ENCODE peak calls at places on chromosomes 6 and 20, in eight cellular contexts. One of them, this sample, is unnamed.
A peak's percentile ranks its signal among the peaks of the same experiment; 100 is the strongest.

GRCh38 chr6:160995271-160995670 is 3.7 kb downstream of the MAP3K4 start:
- DNase-seq in endodermal cell: no peak
- DNase-seq in cardiac fibroblast: no peak
- DNase-seq in psoas muscle: no peak
- DNase-seq in CD8-positive, alpha-beta T cell: no peak
- DNase-seq in sigmoid colon: no peak
- DNase-seq in neural crest cell: no peak
- DNase-seq in Peyer's patch: no peak
- DNase-seq in this sample: no peak

GRCh38 chr6:76441850-76442249 is 369.4 kb upstream of the IMPG1 start:
- DNase-seq in Peyer's patch: no peak
- DNase-seq in psoas muscle: no peak
- DNase-seq in neural crest cell: no peak
- DNase-seq in cardiac fibroblast: no peak
- DNase-seq in endodermal cell: peak; percentile 53
- DNase-seq in CD8-positive, alpha-beta T cell: no peak
- DNase-seq in sigmoid colon: no peak
- DNase-seq in this sample: no peak

GRCh38 chr20:48139262-48140041 is 354.2 kb upstream of the SULF2 start:
- DNase-seq in CD8-positive, alpha-beta T cell: no peak
- DNase-seq in cardiac fibroblast: peak; percentile 91
- DNase-seq in sigmoid colon: no peak
- DNase-seq in psoas muscle: no peak
- DNase-seq in Peyer's patch: no peak
- DNase-seq in neural crest cell: no peak
- DNase-seq in endodermal cell: no peak
- DNase-seq in this sample: peak; percentile 17

GRCh38 chr6:170117111-170117972 is 173.5 kb downstream of the DLL1 start:
- DNase-seq in sigmoid colon: peak; percentile 34
- DNase-seq in endodermal cell: peak; percentile 36
- DNase-seq in CD8-positive, alpha-beta T cell: no peak
- DNase-seq in Peyer's patch: peak; percentile 36
- DNase-seq in neural crest cell: no peak
- DNase-seq in cardiac fibroblast: no peak
- DNase-seq in psoas muscle: no peak
- DNase-seq in this sample: peak; percentile 40

GRCh38 chr20:11315506-11315905 is 602.2 kb upstream of the BTBD3 start:
- DNase-seq in neural crest cell: no peak
- DNase-seq in endodermal cell: no peak
- DNase-seq in CD8-positive, alpha-beta T cell: no peak
- DNase-seq in psoas muscle: no peak
- DNase-seq in cardiac fibroblast: no peak
- DNase-seq in sigmoid colon: no peak
- DNase-seq in Peyer's patch: no peak
- DNase-seq in this sample: no peak

GRCh38 chr6:112743343-112743742 is 396.2 kb downstream of the RFPL4B start:
- DNase-seq in CD8-positive, alpha-beta T cell: no peak
- DNase-seq in psoas muscle: no peak
- DNase-seq in sigmoid colon: no peak
- DNase-seq in endodermal cell: peak; percentile 49
- DNase-seq in neural crest cell: no peak
- DNase-seq in Peyer's patch: no peak
- DNase-seq in cardiac fibroblast: no peak
- DNase-seq in this sample: no peak

GRCh38 chr6:35967059-35967769 is 46.3 kb upstream of the SRPK1 start:
- DNase-seq in psoas muscle: no peak
- DNase-seq in neural crest cell: no peak
- DNase-seq in endodermal cell: no peak
- DNase-seq in CD8-positive, alpha-beta T cell: no peak
- DNase-seq in Peyer's patch: no peak
- DNase-seq in cardiac fibroblast: no peak
- DNase-seq in sigmoid colon: no peak
- DNase-seq in this sample: no peak

GRCh38 chr20:60477958-60478357 is 519.7 kb downstream of the CDH26 start:
- DNase-seq in neural crest cell: no peak
- DNase-seq in Peyer's patch: no peak
- DNase-seq in sigmoid colon: no peak
- DNase-seq in psoas muscle: no peak
- DNase-seq in endodermal cell: no peak
- DNase-seq in cardiac fibroblast: no peak
- DNase-seq in CD8-positive, alpha-beta T cell: no peak
- DNase-seq in this sample: no peak

GRCh38 chr6:106381871-106382270 is 21.4 kb downstream of the CRYBG1 start:
- DNase-seq in neural crest cell: no peak
- DNase-seq in cardiac fibroblast: no peak
- DNase-seq in CD8-positive, alpha-beta T cell: no peak
- DNase-seq in psoas muscle: no peak
- DNase-seq in endodermal cell: no peak
- DNase-seq in sigmoid colon: no peak
- DNase-seq in Peyer's patch: no peak
- DNase-seq in this sample: no peak

GRCh38 chr20:62172666-62173065 is 10.2 kb upstream of the MTG2 start:
- DNase-seq in psoas muscle: no peak
- DNase-seq in cardiac fibroblast: no peak
- DNase-seq in neural crest cell: no peak
- DNase-seq in sigmoid colon: no peak
- DNase-seq in Peyer's patch: no peak
- DNase-seq in CD8-positive, alpha-beta T cell: no peak
- DNase-seq in endodermal cell: no peak
- DNase-seq in this sample: no peak

GRCh38 chr20:40512567-40512966 is 176.5 kb downstream of the MAFB start:
- DNase-seq in Peyer's patch: no peak
- DNase-seq in CD8-positive, alpha-beta T cell: no peak
- DNase-seq in endodermal cell: no peak
- DNase-seq in neural crest cell: no peak
- DNase-seq in sigmoid colon: no peak
- DNase-seq in cardiac fibroblast: no peak
- DNase-seq in psoas muscle: no peak
- DNase-seq in this sample: no peak

GRCh38 chr20:49570828-49571552 is 3.1 kb upstream of the PTGIS start:
- DNase-seq in sigmoid colon: peak; percentile 57
- DNase-seq in endodermal cell: peak; percentile 37
- DNase-seq in cardiac fibroblast: peak; percentile 62
- DNase-seq in Peyer's patch: peak; percentile 7
- DNase-seq in neural crest cell: no peak
- DNase-seq in CD8-positive, alpha-beta T cell: no peak
- DNase-seq in psoas muscle: no peak
- DNase-seq in this sample: peak; percentile 1

GRCh38 chr20:50580016-50580747 is 70.0 kb downstream of the PTPN1 start:
- DNase-seq in Peyer's patch: peak; percentile 84
- DNase-seq in endodermal cell: peak; percentile 91
- DNase-seq in sigmoid colon: peak; percentile 86
- DNase-seq in neural crest cell: peak; percentile 57
- DNase-seq in CD8-positive, alpha-beta T cell: peak; percentile 25
- DNase-seq in psoas muscle: peak; percentile 80
- DNase-seq in cardiac fibroblast: peak; percentile 66
- DNase-seq in this sample: no peak

GRCh38 chr6:7691675-7692452 is 34.0 kb upstream of the BMP6 start:
- DNase-seq in psoas muscle: no peak
- DNase-seq in sigmoid colon: no peak
- DNase-seq in Peyer's patch: peak; percentile 49
- DNase-seq in neural crest cell: no peak
- DNase-seq in cardiac fibroblast: peak; percentile 39
- DNase-seq in CD8-positive, alpha-beta T cell: no peak
- DNase-seq in endodermal cell: peak; percentile 87
- DNase-seq in this sample: no peak

GRCh38 chr6:39189915-39190544 is 39.2 kb downstream of the KCNK5 start:
- DNase-seq in CD8-positive, alpha-beta T cell: no peak
- DNase-seq in sigmoid colon: no peak
- DNase-seq in neural crest cell: peak; percentile 44
- DNase-seq in cardiac fibroblast: peak; percentile 4
- DNase-seq in psoas muscle: peak; percentile 33
- DNase-seq in Peyer's patch: peak; percentile 68
- DNase-seq in endodermal cell: peak; percentile 92
- DNase-seq in this sample: no peak

GRCh38 chr6:94468830-94469229 is 1049.5 kb upstream of the EPHA7 start:
- DNase-seq in CD8-positive, alpha-beta T cell: no peak
- DNase-seq in endodermal cell: peak; percentile 48
- DNase-seq in sigmoid colon: no peak
- DNase-seq in cardiac fibroblast: no peak
- DNase-seq in psoas muscle: no peak
- DNase-seq in neural crest cell: no peak
- DNase-seq in Peyer's patch: no peak
- DNase-seq in this sample: no peak

GRCh38 chr20:58213112-58213511 is 15.3 kb downstream of the ANKRD60 start:
- DNase-seq in neural crest cell: no peak
- DNase-seq in endodermal cell: no peak
- DNase-seq in CD8-positive, alpha-beta T cell: no peak
- DNase-seq in cardiac fibroblast: no peak
- DNase-seq in Peyer's patch: no peak
- DNase-seq in sigmoid colon: no peak
- DNase-seq in psoas muscle: no peak
- DNase-seq in this sample: no peak

GRCh38 chr6:27873101-27874030 is 38.8 kb downstream of the OR2B2 start:
- DNase-seq in psoas muscle: peak; percentile 21
- DNase-seq in Peyer's patch: peak; percentile 88
- DNase-seq in endodermal cell: peak; percentile 84
- DNase-seq in sigmoid colon: no peak
- DNase-seq in neural crest cell: no peak
- DNase-seq in cardiac fibroblast: peak; percentile 86
- DNase-seq in CD8-positive, alpha-beta T cell: peak; percentile 61
- DNase-seq in this sample: no peak

GRCh38 chr6:157989541-157990289 is 8.1 kb downstream of the SYNJ2 start:
- DNase-seq in psoas muscle: peak; percentile 78
- DNase-seq in CD8-positive, alpha-beta T cell: no peak
- DNase-seq in endodermal cell: peak; percentile 66
- DNase-seq in Peyer's patch: peak; percentile 81
- DNase-seq in neural crest cell: no peak
- DNase-seq in cardiac fibroblast: peak; percentile 53
- DNase-seq in sigmoid colon: peak; percentile 90
- DNase-seq in this sample: peak; percentile 46

GRCh38 chr20:40757087-40757486 is 68.1 kb upstream of the MAFB start:
- DNase-seq in sigmoid colon: no peak
- DNase-seq in Peyer's patch: no peak
- DNase-seq in endodermal cell: no peak
- DNase-seq in CD8-positive, alpha-beta T cell: no peak
- DNase-seq in psoas muscle: no peak
- DNase-seq in cardiac fibroblast: peak; percentile 5
- DNase-seq in neural crest cell: no peak
- DNase-seq in this sample: no peak

GRCh38 chr6:136696783-136697364 is 95.4 kb downstream of the MAP3K5 start:
- DNase-seq in CD8-positive, alpha-beta T cell: no peak
- DNase-seq in sigmoid colon: no peak
- DNase-seq in endodermal cell: no peak
- DNase-seq in neural crest cell: no peak
- DNase-seq in cardiac fibroblast: no peak
- DNase-seq in psoas muscle: no peak
- DNase-seq in Peyer's patch: no peak
- DNase-seq in this sample: no peak

GRCh38 chr6:159127701-159128100 is 41.5 kb upstream of the FNDC1 start:
- DNase-seq in CD8-positive, alpha-beta T cell: no peak
- DNase-seq in endodermal cell: no peak
- DNase-seq in sigmoid colon: no peak
- DNase-seq in neural crest cell: no peak
- DNase-seq in psoas muscle: no peak
- DNase-seq in cardiac fibroblast: no peak
- DNase-seq in Peyer's patch: no peak
- DNase-seq in this sample: no peak

GRCh38 chr6:159121387-159121955 is 47.7 kb upstream of the FNDC1 start:
- DNase-seq in CD8-positive, alpha-beta T cell: no peak
- DNase-seq in neural crest cell: no peak
- DNase-seq in Peyer's patch: no peak
- DNase-seq in cardiac fibroblast: no peak
- DNase-seq in endodermal cell: peak; percentile 43
- DNase-seq in psoas muscle: no peak
- DNase-seq in sigmoid colon: no peak
- DNase-seq in this sample: no peak

GRCh38 chr6:159125977-159126376 is 43.2 kb upstream of the FNDC1 start:
- DNase-seq in cardiac fibroblast: no peak
- DNase-seq in CD8-positive, alpha-beta T cell: no peak
- DNase-seq in psoas muscle: peak; percentile 70
- DNase-seq in neural crest cell: no peak
- DNase-seq in Peyer's patch: no peak
- DNase-seq in endodermal cell: peak; percentile 28
- DNase-seq in sigmoid colon: no peak
- DNase-seq in this sample: no peak

GRCh38 chr6:159126590-159126989 is 42.6 kb upstream of the FNDC1 start:
- DNase-seq in CD8-positive, alpha-beta T cell: no peak
- DNase-seq in sigmoid colon: no peak
- DNase-seq in endodermal cell: peak; percentile 35
- DNase-seq in Peyer's patch: no peak
- DNase-seq in cardiac fibroblast: no peak
- DNase-seq in psoas muscle: peak; percentile 71
- DNase-seq in neural crest cell: no peak
- DNase-seq in this sample: no peak

GRCh38 chr6:159125014-159125609 is 44.1 kb upstream of the FNDC1 start:
- DNase-seq in Peyer's patch: no peak
- DNase-seq in psoas muscle: no peak
- DNase-seq in cardiac fibroblast: no peak
- DNase-seq in endodermal cell: peak; percentile 13
- DNase-seq in sigmoid colon: no peak
- DNase-seq in CD8-positive, alpha-beta T cell: no peak
- DNase-seq in neural crest cell: no peak
- DNase-seq in this sample: no peak
- TF ChIP-seq CTCF in Peyer's patch: no peak
- TF ChIP-seq CTCF in psoas muscle: peak; percentile 28
- TF ChIP-seq CTCF in cardiac fibroblast: peak; percentile 21
- TF ChIP-seq CTCF in endodermal cell: peak; percentile 69
- TF ChIP-seq CTCF in sigmoid colon: no peak
- TF ChIP-seq CTCF in CD8-positive, alpha-beta T cell: peak; percentile 49
- TF ChIP-seq CTCF in neural crest cell: peak; percentile 40
- TF ChIP-seq CTCF in this sample: peak; percentile 37

DNA sequence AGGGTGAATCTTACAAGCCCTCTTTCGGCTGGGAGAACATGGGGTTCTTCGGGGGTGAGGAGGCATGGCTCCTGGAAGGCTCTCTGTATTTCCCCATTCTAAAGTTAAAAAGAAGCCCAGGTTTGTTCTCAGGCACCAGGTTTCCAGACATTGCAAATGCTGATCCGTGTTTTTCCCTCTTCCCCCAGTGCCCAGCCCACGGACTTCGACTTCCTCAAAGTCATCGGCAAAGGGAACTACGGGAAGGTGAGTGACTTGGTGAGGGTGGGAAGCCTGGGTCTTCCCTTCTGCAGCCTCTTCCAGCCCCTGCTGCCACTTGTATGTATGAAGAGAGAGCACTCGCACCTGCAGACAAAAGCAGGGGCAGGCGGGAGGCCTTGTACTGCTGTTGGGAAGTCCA is 8.7 kb downstream of the SGK2 start:
- DNase-seq in cardiac fibroblast: no peak
- DNase-seq in sigmoid colon: no peak
- DNase-seq in Peyer's patch: no peak
- DNase-seq in CD8-positive, alpha-beta T cell: no peak
- DNase-seq in psoas muscle: no peak
- DNase-seq in neural crest cell: no peak
- DNase-seq in endodermal cell: no peak
- DNase-seq in this sample: no peak
- TF ChIP-seq CTCF in cardiac fibroblast: no peak
- TF ChIP-seq CTCF in sigmoid colon: no peak
- TF ChIP-seq CTCF in Peyer's patch: no peak
- TF ChIP-seq CTCF in CD8-positive, alpha-beta T cell: no peak
- TF ChIP-seq CTCF in psoas muscle: no peak
- TF ChIP-seq CTCF in neural crest cell: no peak
- TF ChIP-seq CTCF in endodermal cell: no peak
- TF ChIP-seq CTCF in this sample: no peak

GRCh38 chr6:156590482-156590881 is 186.7 kb upstream of the ARID1B start:
- DNase-seq in endodermal cell: peak; percentile 63
- DNase-seq in CD8-positive, alpha-beta T cell: no peak
- DNase-seq in sigmoid colon: no peak
- DNase-seq in neural crest cell: no peak
- DNase-seq in Peyer's patch: no peak
- DNase-seq in cardiac fibroblast: no peak
- DNase-seq in psoas muscle: no peak
- DNase-seq in this sample: no peak
- TF ChIP-seq CTCF in endodermal cell: peak; percentile 62
- TF ChIP-seq CTCF in CD8-positive, alpha-beta T cell: no peak
- TF ChIP-seq CTCF in sigmoid colon: no peak
- TF ChIP-seq CTCF in neural crest cell: no peak
- TF ChIP-seq CTCF in Peyer's patch: no peak
- TF ChIP-seq CTCF in cardiac fibroblast: no peak
- TF ChIP-seq CTCF in psoas muscle: no peak
- TF ChIP-seq CTCF in this sample: no peak

GRCh38 chr6:15642276-15642675 is 20.6 kb downstream of the DTNBP1 start:
- DNase-seq in endodermal cell: peak; percentile 66
- DNase-seq in psoas muscle: no peak
- DNase-seq in neural crest cell: no peak
- DNase-seq in sigmoid colon: no peak
- DNase-seq in Peyer's patch: no peak
- DNase-seq in CD8-positive, alpha-beta T cell: no peak
- DNase-seq in cardiac fibroblast: no peak
- DNase-seq in this sample: no peak
- TF ChIP-seq CTCF in endodermal cell: peak; percentile 70
- TF ChIP-seq CTCF in psoas muscle: no peak
- TF ChIP-seq CTCF in neural crest cell: peak; percentile 42
- TF ChIP-seq CTCF in sigmoid colon: no peak
- TF ChIP-seq CTCF in Peyer's patch: peak; percentile 23
- TF ChIP-seq CTCF in CD8-positive, alpha-beta T cell: no peak
- TF ChIP-seq CTCF in cardiac fibroblast: peak; percentile 50
- TF ChIP-seq CTCF in this sample: no peak

This sample was measured in CD14-positive monocyte.